ENCODE peak calls at places on chromosomes 13 and 19, in six cellular contexts. C is Peyer's patch, Q is vagina, Z is heart left ventricle, N is adrenal gland, Y is IMR-90. D is an unnamed sample.
A peak's percentile ranks its signal among the peaks of the same experiment; 100 is the strongest.

GRCh38 chr19:46288896-46289588 is 7.8 kb upstream of the HIF3A start:
- DNase-seq in C (peak; percentile 65), Q (no peak), Z (peak; percentile 77), N (peak; percentile 85), Y (peak; percentile 82), D (peak; percentile 33)

GRCh38 chr13:99614465-99614885 is 113.2 kb downstream of the TM9SF2 start:
- DNase-seq in C (peak; percentile 64), Q (no peak), Z (no peak), N (peak; percentile 12), Y (no peak), D (peak; percentile 62)

GRCh38 chr19:1654178-1654792 is 1.9 kb upstream of the TCF3 start:
- DNase-seq in C (no peak), Q (no peak), Z (peak; percentile 29), N (no peak), Y (no peak), D (no peak)

GRCh38 chr19:18780631-18781030 is 10.5 kb downstream of the COMP start:
- DNase-seq in C (no peak), Q (no peak), Z (no peak), N (no peak), Y (no peak), D (no peak)

GRCh38 chr19:56142897-56143434 is 1.9 kb downstream of the ZNF444 start:
- DNase-seq in C (no peak), Q (no peak), Z (no peak), N (no peak), Y (no peak), D (no peak)

GRCh38 chr19:52522555-52522954 is 4.9 kb upstream of the ZNF808 start:
- DNase-seq in C (no peak), Q (no peak), Z (no peak), N (no peak), Y (no peak), D (no peak)

GRCh38 chr19:16726916-16727315 is 7.3 kb downstream of the NWD1 start:
- DNase-seq in C (no peak), Q (no peak), Z (no peak), N (no peak), Y (no peak), D (no peak)

GRCh38 chr19:35995655-35995993 is 636 bp downstream of the SDHAF1 start:
- DNase-seq in C (peak; percentile 67), Q (no peak), Z (peak; percentile 44), N (peak; percentile 36), Y (peak; percentile 8), D (peak; percentile 61)

GRCh38 chr13:99967884-99968520 is 3.6 kb downstream of the ZIC5 start:
- DNase-seq in C (peak; percentile 38), Q (no peak), Z (no peak), N (no peak), Y (no peak), D (no peak)

GRCh38 chr13:72782717-72783116 is 784 bp downstream of the PIBF1 start:
- DNase-seq in C (no peak), Q (no peak), Z (no peak), N (no peak), Y (peak; percentile 10), D (no peak)

GRCh38 chr19:38061294-38061693 is 154.3 kb downstream of the SIPA1L3 start:
- DNase-seq in C (no peak), Q (no peak), Z (no peak), N (no peak), Y (peak; percentile 95), D (no peak)

GRCh38 chr13:96229356-96229755 is 139.4 kb downstream of the HS6ST3 start:
- DNase-seq in C (no peak), Q (no peak), Z (no peak), N (peak; percentile 14), Y (no peak), D (no peak)

GRCh38 chr13:102697929-102698648 is 3.2 kb upstream of the METTL21C start:
- DNase-seq in C (no peak), Q (no peak), Z (no peak), N (no peak), Y (no peak), D (no peak)

GRCh38 chr19:6069268-6069771 is 41.0 kb downstream of the RFX2 start:
- DNase-seq in C (peak; percentile 11), Q (no peak), Z (no peak), N (no peak), Y (no peak), D (no peak)

GRCh38 chr19:6067975-6068374 is 42.3 kb downstream of the RFX2 start:
- DNase-seq in C (peak; percentile 26), Q (no peak), Z (no peak), N (no peak), Y (no peak), D (no peak)

GRCh38 chr19:6066661-6067646 is 43.3 kb downstream of the RFX2 start:
- DNase-seq in C (peak; percentile 91), Q (no peak), Z (peak; percentile 99), N (peak; percentile 75), Y (peak; percentile 86), D (peak; percentile 96)

GRCh38 chr19:6070179-6071102 is 39.9 kb downstream of the RFX2 start:
- DNase-seq in C (peak; percentile 24), Q (no peak), Z (no peak), N (no peak), Y (no peak), D (no peak)

GRCh38 chr19:6068711-6069110 is 41.6 kb downstream of the RFX2 start:
- DNase-seq in C (peak; percentile 34), Q (no peak), Z (no peak), N (peak; percentile 29), Y (no peak), D (peak; percentile 35)
- H3K27ac ChIP-seq in C (peak overlapping the region; percentile 92), Q (no peak overlapping the region), Z (peak overlapping the region; percentile 30), N (no peak overlapping the region), Y (no peak overlapping the region), D (no peak overlapping the region)

GRCh38 chr13:98406475-98406874 is 170.4 kb downstream of the STK24 start:
- DNase-seq in C (no peak), Q (no peak), Z (no peak), N (no peak), Y (no peak), D (peak; percentile 17)

GRCh38 chr13:98405690-98406344 is 171.1 kb downstream of the STK24 start:
- DNase-seq in C (no peak), Q (no peak), Z (no peak), N (no peak), Y (no peak), D (no peak)

GRCh38 chr13:98406971-98407370 is 169.9 kb downstream of the STK24 start:
- DNase-seq in C (no peak), Q (no peak), Z (no peak), N (no peak), Y (no peak), D (no peak)

GRCh38 chr13:98403076-98403475 is 173.8 kb downstream of the STK24 start:
- DNase-seq in C (no peak), Q (no peak), Z (no peak), N (no peak), Y (no peak), D (no peak)

GRCh38 chr13:98405107-98405571 is 171.8 kb downstream of the STK24 start:
- DNase-seq in C (no peak), Q (no peak), Z (no peak), N (no peak), Y (no peak), D (peak; percentile 51)
- TF ChIP-seq POLR2A in C (no peak), Q (no peak), Z (no peak), N (no peak), Y (no peak), D (no peak)

DNA sequence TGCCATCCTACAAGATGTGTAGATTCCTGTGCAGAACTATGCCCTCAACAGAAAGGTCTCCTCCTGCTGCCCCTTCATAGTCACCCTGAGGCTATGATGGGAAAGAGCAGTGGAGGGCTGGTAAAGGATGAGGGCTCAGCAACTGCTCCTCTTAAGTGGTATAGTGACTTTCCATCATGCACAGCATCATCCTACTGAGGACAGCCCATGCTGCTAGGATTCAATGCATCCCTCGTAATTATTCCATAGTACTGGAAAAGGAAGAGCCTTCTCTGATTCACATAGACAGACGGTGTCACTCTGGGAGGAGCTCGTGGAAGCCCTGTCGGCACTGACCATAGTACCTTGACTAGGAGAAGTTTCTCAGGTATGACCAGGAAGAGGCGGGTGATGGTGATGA is 47.6 kb upstream of the IRS2 start:
- DNase-seq in C (no peak), Q (no peak), Z (no peak), N (no peak), Y (no peak), D (no peak)
- H3K27me3 ChIP-seq in C (no peaks in the 10 kb centered on the region), Q (no peaks in the 10 kb centered on the region), Z (no peaks in the 10 kb centered on the region), N (no peaks in the 10 kb centered on the region), Y (peaks cover 4% of the 10 kb centered on the region), D (no peaks in the 10 kb centered on the region)

DNA sequence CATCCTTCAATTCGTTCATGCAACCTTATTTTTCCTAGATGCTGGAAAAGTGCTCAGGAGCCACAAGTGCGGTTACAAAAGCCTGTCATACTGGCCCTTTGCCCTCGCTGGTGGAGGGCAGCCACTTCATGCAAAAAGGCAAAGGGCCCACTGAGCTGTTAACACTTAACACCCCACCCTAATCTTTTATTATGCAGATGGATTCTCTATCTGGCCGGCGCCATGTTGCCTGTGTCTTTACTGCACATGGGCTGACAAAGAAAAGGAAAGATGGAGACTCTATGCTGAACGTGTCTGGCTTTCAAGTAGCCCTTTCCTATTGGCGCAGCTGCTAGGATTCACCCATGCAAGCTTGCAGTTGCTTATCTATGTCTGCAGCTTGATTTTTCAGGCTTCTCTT is 10.8 kb downstream of the OR7D2 start:
- DNase-seq in C (no peak), Q (no peak), Z (no peak), N (no peak), Y (no peak), D (no peak)
- H3K27ac ChIP-seq in C (no peak overlapping the region), Q (no peak overlapping the region), Z (no peak overlapping the region), N (no peak overlapping the region), Y (no peak overlapping the region), D (no peak overlapping the region)

DNA sequence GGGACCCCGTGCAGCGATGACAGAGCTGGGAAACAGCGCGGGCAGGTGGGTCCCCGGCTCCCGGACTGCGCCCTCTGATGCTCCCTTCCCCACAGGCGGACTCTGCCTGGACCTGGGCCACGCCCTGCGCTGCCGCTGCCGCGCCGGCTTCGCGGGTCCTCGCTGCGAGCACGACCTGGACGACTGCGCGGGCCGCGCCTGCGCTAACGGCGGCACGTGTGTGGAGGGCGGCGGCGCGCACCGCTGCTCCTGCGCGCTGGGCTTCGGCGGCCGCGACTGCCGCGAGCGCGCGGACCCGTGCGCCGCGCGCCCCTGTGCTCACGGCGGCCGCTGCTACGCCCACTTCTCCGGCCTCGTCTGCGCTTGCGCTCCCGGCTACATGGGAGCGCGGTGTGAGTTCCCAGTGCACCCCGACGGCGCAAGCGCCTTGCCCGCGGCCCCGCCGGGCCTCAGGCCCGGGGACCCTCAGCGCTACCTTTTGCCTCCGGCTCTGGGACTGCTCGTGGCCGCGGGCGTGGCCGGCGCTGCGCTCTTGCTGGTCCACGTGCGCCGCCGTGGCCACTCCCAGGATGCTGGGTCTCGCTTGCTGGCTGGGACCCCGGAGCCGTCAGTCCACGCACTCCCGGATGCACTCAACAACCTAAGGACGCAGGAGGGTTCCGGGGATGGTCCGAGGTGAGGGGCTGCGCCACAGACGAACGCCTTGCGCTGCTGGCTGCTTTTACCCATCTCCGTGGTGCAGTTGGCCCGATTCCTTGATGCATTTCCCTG is 7.8 kb upstream of the SELENOV start:
- DNase-seq in C (no peak), Q (no peak), Z (peak; percentile 32), N (peak; percentile 6), Y (peak; percentile 67), D (no peak)
- TF ChIP-seq POLR2A in C (no peak), Q (no peak), Z (no peak), N (no peak), Y (no peak), D (no peak)

GRCh38 chr19:50911206-50912101 is at the start of gene KLK4:
- DNase-seq in C (no peak), Q (no peak), Z (no peak), N (no peak), Y (no peak), D (no peak)
- H3K27me3 ChIP-seq in C (peaks cover 5% of the 10 kb centered on the region), Q (no peaks in the 10 kb centered on the region), Z (peaks cover 86% of the 10 kb centered on the region), N (peaks cover 31% of the 10 kb centered on the region), Y (peaks cover 11% of the 10 kb centered on the region), D (no peaks in the 10 kb centered on the region)